ENCODE peak calls at places on chromosome X, in seven cellular contexts. One of them, this sample, is unnamed.

GRCh38 chrX:70552174-70552704 is 107.6 kb downstream of the DLG3 start:
- DNase-seq in colonic mucosa: no peak
- DNase-seq in tibial artery: no peak
- DNase-seq in dorsolateral prefrontal cortex: no peak
- DNase-seq in WERI-Rb-1: no peak
- DNase-seq in tibial nerve: no peak
- DNase-seq in aorta: no peak
- DNase-seq in this sample: no peak

GRCh38 chrX:47634871-47635575 is 5.3 kb upstream of the CFP start:
- DNase-seq in colonic mucosa: no peak
- DNase-seq in tibial artery: no peak
- DNase-seq in dorsolateral prefrontal cortex: no peak
- DNase-seq in WERI-Rb-1: no peak
- DNase-seq in tibial nerve: no peak
- DNase-seq in aorta: no peak
- DNase-seq in this sample: no peak

GRCh38 chrX:25156323-25156722 is 140.6 kb upstream of the ARX start:
- DNase-seq in colonic mucosa: no peak
- DNase-seq in tibial artery: no peak
- DNase-seq in dorsolateral prefrontal cortex: no peak
- DNase-seq in WERI-Rb-1: no peak
- DNase-seq in tibial nerve: no peak
- DNase-seq in aorta: no peak
- DNase-seq in this sample: no peak

GRCh38 chrX:102651968-102652744 is 873 bp downstream of the GPRASP1 start:
- DNase-seq in colonic mucosa: peak; percentile 40
- DNase-seq in tibial artery: peak; percentile 69
- DNase-seq in dorsolateral prefrontal cortex: peak; percentile 56
- DNase-seq in WERI-Rb-1: peak; percentile 38
- DNase-seq in tibial nerve: no peak
- DNase-seq in aorta: peak; percentile 73
- DNase-seq in this sample: no peak

GRCh38 chrX:20144491-20144890 is 2.9 kb upstream of the EIF1AX start:
- DNase-seq in colonic mucosa: no peak
- DNase-seq in tibial artery: no peak
- DNase-seq in dorsolateral prefrontal cortex: no peak
- DNase-seq in WERI-Rb-1: no peak
- DNase-seq in tibial nerve: no peak
- DNase-seq in aorta: no peak
- DNase-seq in this sample: no peak

GRCh38 chrX:122094611-122095010 is 1047.2 kb downstream of the GLUD2 start:
- DNase-seq in colonic mucosa: no peak
- DNase-seq in tibial artery: no peak
- DNase-seq in dorsolateral prefrontal cortex: no peak
- DNase-seq in WERI-Rb-1: no peak
- DNase-seq in tibial nerve: no peak
- DNase-seq in aorta: no peak
- DNase-seq in this sample: no peak

GRCh38 chrX:41923925-41924693 is 755 bp upstream of the CASK start:
- DNase-seq in colonic mucosa: peak; percentile 55
- DNase-seq in tibial artery: peak; percentile 54
- DNase-seq in dorsolateral prefrontal cortex: no peak
- DNase-seq in WERI-Rb-1: peak; percentile 33
- DNase-seq in tibial nerve: no peak
- DNase-seq in aorta: no peak
- DNase-seq in this sample: peak; percentile 49

GRCh38 chrX:131764224-131764623 is 220.3 kb downstream of the OR13H1 start:
- DNase-seq in colonic mucosa: no peak
- DNase-seq in tibial artery: no peak
- DNase-seq in dorsolateral prefrontal cortex: no peak
- DNase-seq in WERI-Rb-1: no peak
- DNase-seq in tibial nerve: no peak
- DNase-seq in aorta: no peak
- DNase-seq in this sample: no peak

GRCh38 chrX:106168107-106168506 is at the start of gene PWWP3B:
- DNase-seq in colonic mucosa: peak; percentile 45
- DNase-seq in tibial artery: no peak
- DNase-seq in dorsolateral prefrontal cortex: peak; percentile 45
- DNase-seq in WERI-Rb-1: no peak
- DNase-seq in tibial nerve: peak; percentile 21
- DNase-seq in aorta: no peak
- DNase-seq in this sample: peak; percentile 65

GRCh38 chrX:119376312-119376711 is 22.8 kb upstream of the SLC25A43 start:
- DNase-seq in colonic mucosa: no peak
- DNase-seq in tibial artery: no peak
- DNase-seq in dorsolateral prefrontal cortex: no peak
- DNase-seq in WERI-Rb-1: no peak
- DNase-seq in tibial nerve: no peak
- DNase-seq in aorta: no peak
- DNase-seq in this sample: no peak

GRCh38 chrX:79161655-79162054 is 17.2 kb downstream of the GPR174 start:
- DNase-seq in colonic mucosa: no peak
- DNase-seq in tibial artery: no peak
- DNase-seq in dorsolateral prefrontal cortex: no peak
- DNase-seq in WERI-Rb-1: no peak
- DNase-seq in tibial nerve: no peak
- DNase-seq in aorta: no peak
- DNase-seq in this sample: no peak

GRCh38 chrX:133375558-133376340 is 39.5 kb downstream of the GPC4 start:
- DNase-seq in colonic mucosa: peak; percentile 21
- DNase-seq in tibial artery: peak; percentile 60
- DNase-seq in dorsolateral prefrontal cortex: no peak
- DNase-seq in WERI-Rb-1: no peak
- DNase-seq in tibial nerve: peak; percentile 12
- DNase-seq in aorta: peak; percentile 75
- DNase-seq in this sample: peak; percentile 40

GRCh38 chrX:14927391-14927790 is 54.2 kb downstream of the MOSPD2 start:
- DNase-seq in colonic mucosa: no peak
- DNase-seq in tibial artery: no peak
- DNase-seq in dorsolateral prefrontal cortex: no peak
- DNase-seq in WERI-Rb-1: no peak
- DNase-seq in tibial nerve: no peak
- DNase-seq in aorta: no peak
- DNase-seq in this sample: no peak

GRCh38 chrX:129779747-129780146 is at the start of gene SASH3:
- DNase-seq in colonic mucosa: no peak
- DNase-seq in tibial artery: peak; percentile 66
- DNase-seq in dorsolateral prefrontal cortex: no peak
- DNase-seq in WERI-Rb-1: no peak
- DNase-seq in tibial nerve: peak; percentile 16
- DNase-seq in aorta: peak; percentile 75
- DNase-seq in this sample: peak; percentile 50

GRCh38 chrX:20270557-20270880 is 3.8 kb upstream of the RPS6KA3 start:
- DNase-seq in colonic mucosa: no peak
- DNase-seq in tibial artery: no peak
- DNase-seq in dorsolateral prefrontal cortex: no peak
- DNase-seq in WERI-Rb-1: no peak
- DNase-seq in tibial nerve: no peak
- DNase-seq in aorta: no peak
- DNase-seq in this sample: no peak

GRCh38 chrX:45428816-45429215 is 228.1 kb upstream of the DIPK2B start:
- DNase-seq in colonic mucosa: no peak
- DNase-seq in tibial artery: no peak
- DNase-seq in dorsolateral prefrontal cortex: no peak
- DNase-seq in WERI-Rb-1: no peak
- DNase-seq in tibial nerve: no peak
- DNase-seq in aorta: no peak
- DNase-seq in this sample: no peak
- H3K27ac ChIP-seq in colonic mucosa: no peak overlapping the region
- H3K27ac ChIP-seq in tibial artery: no peak overlapping the region
- H3K27ac ChIP-seq in dorsolateral prefrontal cortex: no peak overlapping the region
- H3K27ac ChIP-seq in WERI-Rb-1: no peak overlapping the region
- H3K27ac ChIP-seq in tibial nerve: no peak overlapping the region
- H3K27ac ChIP-seq in aorta: no peak overlapping the region
- H3K27ac ChIP-seq in this sample: no peak overlapping the region

DNA sequence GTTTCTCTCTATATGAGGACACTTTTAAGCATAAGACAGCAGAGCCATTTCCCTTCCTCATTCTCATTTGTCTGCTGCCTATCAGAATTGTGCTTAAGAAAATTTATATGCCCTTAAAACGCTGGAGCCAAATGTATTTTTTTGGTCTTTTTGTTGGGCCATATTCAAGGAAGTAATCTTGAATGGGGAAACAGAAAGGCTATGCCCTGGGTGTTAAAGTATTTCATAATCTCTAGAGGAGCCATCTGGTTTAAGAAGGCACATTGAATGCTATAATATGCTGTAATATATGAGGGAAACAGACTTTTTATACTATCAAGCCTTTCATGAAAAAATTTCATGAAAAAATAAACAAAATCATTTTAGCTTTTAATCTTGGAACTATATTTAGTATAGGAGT is 4.3 kb downstream of the DMD start:
- DNase-seq in colonic mucosa: no peak
- DNase-seq in tibial artery: no peak
- DNase-seq in dorsolateral prefrontal cortex: no peak
- DNase-seq in WERI-Rb-1: no peak
- DNase-seq in tibial nerve: no peak
- DNase-seq in aorta: no peak
- DNase-seq in this sample: no peak
- H3K27ac ChIP-seq in colonic mucosa: no peak overlapping the region
- H3K27ac ChIP-seq in tibial artery: peak overlapping the region; percentile 58
- H3K27ac ChIP-seq in dorsolateral prefrontal cortex: no peak overlapping the region
- H3K27ac ChIP-seq in WERI-Rb-1: no peak overlapping the region
- H3K27ac ChIP-seq in tibial nerve: peak overlapping the region; percentile 58
- H3K27ac ChIP-seq in aorta: no peak overlapping the region
- H3K27ac ChIP-seq in this sample: no peak overlapping the region

GRCh38 chrX:24124227-24124799 is 25.2 kb upstream of the ZFX start:
- DNase-seq in colonic mucosa: no peak
- DNase-seq in tibial artery: no peak
- DNase-seq in dorsolateral prefrontal cortex: no peak
- DNase-seq in WERI-Rb-1: no peak
- DNase-seq in tibial nerve: no peak
- DNase-seq in aorta: no peak
- DNase-seq in this sample: no peak

GRCh38 chrX:24125028-24125612 is 24.4 kb upstream of the ZFX start:
- DNase-seq in colonic mucosa: no peak
- DNase-seq in tibial artery: no peak
- DNase-seq in dorsolateral prefrontal cortex: no peak
- DNase-seq in WERI-Rb-1: no peak
- DNase-seq in tibial nerve: no peak
- DNase-seq in aorta: no peak
- DNase-seq in this sample: peak; percentile 38
- H3K27ac ChIP-seq in colonic mucosa: no peak overlapping the region
- H3K27ac ChIP-seq in tibial artery: no peak overlapping the region
- H3K27ac ChIP-seq in dorsolateral prefrontal cortex: no peak overlapping the region
- H3K27ac ChIP-seq in WERI-Rb-1: no peak overlapping the region
- H3K27ac ChIP-seq in tibial nerve: no peak overlapping the region
- H3K27ac ChIP-seq in aorta: no peak overlapping the region
- H3K27ac ChIP-seq in this sample: no peak overlapping the region

DNA sequence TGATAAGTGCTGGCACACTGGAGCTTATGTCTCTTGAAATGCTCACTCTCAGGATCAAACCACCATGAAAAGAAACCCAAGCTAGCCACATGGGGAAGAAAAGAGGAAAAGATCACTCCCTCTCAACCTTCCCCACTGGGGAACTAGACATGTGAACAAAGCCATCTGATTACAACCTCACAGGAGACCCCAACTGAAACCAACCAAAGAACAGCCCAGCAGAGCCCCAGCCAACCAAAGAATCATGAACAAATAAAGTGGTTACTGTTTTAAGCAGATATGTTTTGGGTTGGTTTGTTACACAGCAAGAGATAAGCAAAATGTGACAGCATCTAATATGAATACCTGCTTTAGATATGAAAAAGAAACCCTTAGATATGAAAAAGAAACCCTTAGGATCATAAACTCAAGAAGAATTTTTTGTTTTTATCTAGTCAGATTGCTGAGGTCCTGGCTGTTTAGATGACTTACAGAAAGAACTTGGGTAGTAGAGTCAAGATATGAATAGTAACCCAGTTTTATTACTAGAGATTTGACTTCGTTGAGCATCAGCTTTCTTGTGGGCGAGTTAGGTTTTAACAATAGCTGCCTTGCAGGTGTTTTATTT is 23.7 kb upstream of the TLR7 start:
- DNase-seq in colonic mucosa: no peak
- DNase-seq in tibial artery: no peak
- DNase-seq in dorsolateral prefrontal cortex: no peak
- DNase-seq in WERI-Rb-1: no peak
- DNase-seq in tibial nerve: no peak
- DNase-seq in aorta: no peak
- DNase-seq in this sample: no peak
- H3K27ac ChIP-seq in colonic mucosa: no peak overlapping the region
- H3K27ac ChIP-seq in tibial artery: no peak overlapping the region
- H3K27ac ChIP-seq in dorsolateral prefrontal cortex: no peak overlapping the region
- H3K27ac ChIP-seq in WERI-Rb-1: no peak overlapping the region
- H3K27ac ChIP-seq in tibial nerve: no peak overlapping the region
- H3K27ac ChIP-seq in aorta: no peak overlapping the region
- H3K27ac ChIP-seq in this sample: no peak overlapping the region

GRCh38 chrX:154444755-154445246 is 860 bp downstream of the FAM50A start:
- DNase-seq in colonic mucosa: no peak
- DNase-seq in tibial artery: no peak
- DNase-seq in dorsolateral prefrontal cortex: no peak
- DNase-seq in WERI-Rb-1: no peak
- DNase-seq in tibial nerve: no peak
- DNase-seq in aorta: no peak
- DNase-seq in this sample: no peak

GRCh38 chrX:154441984-154442707 is 1.8 kb upstream of the FAM50A start:
- DNase-seq in colonic mucosa: no peak
- DNase-seq in tibial artery: no peak
- DNase-seq in dorsolateral prefrontal cortex: no peak
- DNase-seq in WERI-Rb-1: no peak
- DNase-seq in tibial nerve: no peak
- DNase-seq in aorta: no peak
- DNase-seq in this sample: peak; percentile 57

GRCh38 chrX:154445776-154446175 is 1.8 kb downstream of the FAM50A start:
- DNase-seq in colonic mucosa: no peak
- DNase-seq in tibial artery: no peak
- DNase-seq in dorsolateral prefrontal cortex: no peak
- DNase-seq in WERI-Rb-1: no peak
- DNase-seq in tibial nerve: no peak
- DNase-seq in aorta: no peak
- DNase-seq in this sample: no peak

GRCh38 chrX:154443479-154443910 is 446 bp upstream of the FAM50A start:
- DNase-seq in colonic mucosa: no peak
- DNase-seq in tibial artery: no peak
- DNase-seq in dorsolateral prefrontal cortex: no peak
- DNase-seq in WERI-Rb-1: no peak
- DNase-seq in tibial nerve: no peak
- DNase-seq in aorta: no peak
- DNase-seq in this sample: no peak

GRCh38 chrX:154444001-154444754 is at the start of gene FAM50A:
- DNase-seq in colonic mucosa: peak; percentile 79
- DNase-seq in tibial artery: peak; percentile 90
- DNase-seq in dorsolateral prefrontal cortex: peak; percentile 73
- DNase-seq in WERI-Rb-1: peak; percentile 84
- DNase-seq in tibial nerve: peak; percentile 71
- DNase-seq in aorta: peak; percentile 92
- DNase-seq in this sample: peak; percentile 82
- H3K27ac ChIP-seq in colonic mucosa: peak within 1 kb of the TSS; percentile 65
- H3K27ac ChIP-seq in tibial artery: peak within 1 kb of the TSS; percentile 83
- H3K27ac ChIP-seq in dorsolateral prefrontal cortex: peak within 1 kb of the TSS; percentile 84
- H3K27ac ChIP-seq in WERI-Rb-1: peak within 1 kb of the TSS; percentile 85
- H3K27ac ChIP-seq in tibial nerve: peak within 1 kb of the TSS; percentile 95
- H3K27ac ChIP-seq in aorta: no peak within 1 kb of the TSS
- H3K27ac ChIP-seq in this sample: peak within 1 kb of the TSS; percentile 90

GRCh38 chrX:40100537-40101429 is 3.0 kb upstream of the BCOR start:
- DNase-seq in colonic mucosa: no peak
- DNase-seq in tibial artery: no peak
- DNase-seq in dorsolateral prefrontal cortex: no peak
- DNase-seq in WERI-Rb-1: peak; percentile 60
- DNase-seq in tibial nerve: no peak
- DNase-seq in aorta: no peak
- DNase-seq in this sample: no peak
- H3K27ac ChIP-seq in colonic mucosa: no peak overlapping the region
- H3K27ac ChIP-seq in tibial artery: peak overlapping the region; percentile 93
- H3K27ac ChIP-seq in dorsolateral prefrontal cortex: no peak overlapping the region
- H3K27ac ChIP-seq in WERI-Rb-1: peak overlapping the region; percentile 93
- H3K27ac ChIP-seq in tibial nerve: peak overlapping the region; percentile 52
- H3K27ac ChIP-seq in aorta: no peak overlapping the region
- H3K27ac ChIP-seq in this sample: peak overlapping the region; percentile 89

GRCh38 chrX:11543249-11543648 is 122.5 kb downstream of the ARHGAP6 start:
- DNase-seq in colonic mucosa: no peak
- DNase-seq in tibial artery: no peak
- DNase-seq in dorsolateral prefrontal cortex: no peak
- DNase-seq in WERI-Rb-1: no peak
- DNase-seq in tibial nerve: no peak
- DNase-seq in aorta: no peak
- DNase-seq in this sample: no peak
- H3K27ac ChIP-seq in colonic mucosa: no peak overlapping the region
- H3K27ac ChIP-seq in tibial artery: no peak overlapping the region
- H3K27ac ChIP-seq in dorsolateral prefrontal cortex: no peak overlapping the region
- H3K27ac ChIP-seq in WERI-Rb-1: no peak overlapping the region
- H3K27ac ChIP-seq in tibial nerve: no peak overlapping the region
- H3K27ac ChIP-seq in aorta: no peak overlapping the region
- H3K27ac ChIP-seq in this sample: no peak overlapping the region

This sample was measured in stomach.